ENCODE peak calls at places on chromosomes 16 and 17, in four cellular contexts. One of them, this sample, is unnamed.

GRCh38 chr17:29291163-29291752 is 2.7 kb downstream of the NUFIP2 start:
- DNase-seq in stimulated activated CD8-positive, alpha-beta memory T cell treated with anti-CD3 and anti-CD28 coated beads, Interleukin-7, amount 100 ng/mL, for 1 hour: no peak
- DNase-seq in EH: peak
- DNase-seq in G401: peak
- DNase-seq in this sample: peak

GRCh38 chr17:75093543-75094158 is 5.9 kb downstream of the SLC16A5 start:
- DNase-seq in stimulated activated CD8-positive, alpha-beta memory T cell treated with anti-CD3 and anti-CD28 coated beads, Interleukin-7, amount 100 ng/mL, for 1 hour: no peak
- DNase-seq in EH: no peak
- DNase-seq in G401: no peak
- DNase-seq in this sample: no peak

GRCh38 chr17:83015511-83015910 is 63.9 kb upstream of the METRNL start:
- DNase-seq in stimulated activated CD8-positive, alpha-beta memory T cell treated with anti-CD3 and anti-CD28 coated beads, Interleukin-7, amount 100 ng/mL, for 1 hour: no peak
- DNase-seq in EH: no peak
- DNase-seq in G401: no peak
- DNase-seq in this sample: no peak

GRCh38 chr17:2400474-2400866 is 390 bp downstream of the MNT start:
- DNase-seq in stimulated activated CD8-positive, alpha-beta memory T cell treated with anti-CD3 and anti-CD28 coated beads, Interleukin-7, amount 100 ng/mL, for 1 hour: peak
- DNase-seq in EH: peak
- DNase-seq in G401: peak
- DNase-seq in this sample: no peak

GRCh38 chr16:969508-970378 is 1.0 kb downstream of the LMF1 start:
- DNase-seq in stimulated activated CD8-positive, alpha-beta memory T cell treated with anti-CD3 and anti-CD28 coated beads, Interleukin-7, amount 100 ng/mL, for 1 hour: no peak
- DNase-seq in EH: peak
- DNase-seq in G401: no peak
- DNase-seq in this sample: no peak

GRCh38 chr16:77732241-77732946 is 10.1 kb downstream of the NUDT7 start:
- DNase-seq in stimulated activated CD8-positive, alpha-beta memory T cell treated with anti-CD3 and anti-CD28 coated beads, Interleukin-7, amount 100 ng/mL, for 1 hour: no peak
- DNase-seq in EH: peak
- DNase-seq in G401: no peak
- DNase-seq in this sample: no peak

GRCh38 chr17:19546289-19547065 is 12.8 kb downstream of the SLC47A1 start:
- DNase-seq in stimulated activated CD8-positive, alpha-beta memory T cell treated with anti-CD3 and anti-CD28 coated beads, Interleukin-7, amount 100 ng/mL, for 1 hour: no peak
- DNase-seq in EH: no peak
- DNase-seq in G401: no peak
- DNase-seq in this sample: no peak

GRCh38 chr16:83402969-83403368 is 404.8 kb upstream of the HSBP1 start:
- DNase-seq in stimulated activated CD8-positive, alpha-beta memory T cell treated with anti-CD3 and anti-CD28 coated beads, Interleukin-7, amount 100 ng/mL, for 1 hour: no peak
- DNase-seq in EH: peak
- DNase-seq in G401: no peak
- DNase-seq in this sample: no peak

GRCh38 chr16:50425044-50425443 is 56.3 kb upstream of the BRD7 start:
- DNase-seq in stimulated activated CD8-positive, alpha-beta memory T cell treated with anti-CD3 and anti-CD28 coated beads, Interleukin-7, amount 100 ng/mL, for 1 hour: no peak
- DNase-seq in EH: no peak
- DNase-seq in G401: no peak
- DNase-seq in this sample: no peak

GRCh38 chr17:82180776-82181528 is 31.7 kb downstream of the CCDC57 start:
- DNase-seq in stimulated activated CD8-positive, alpha-beta memory T cell treated with anti-CD3 and anti-CD28 coated beads, Interleukin-7, amount 100 ng/mL, for 1 hour: no peak
- DNase-seq in EH: no peak
- DNase-seq in G401: no peak
- DNase-seq in this sample: no peak